ENCODE peak calls at places on chromosome 7, in four cellular contexts. B, P, L and R are unnamed samples.

GRCh38 chr7:83799333-83799732 is 150.4 kb upstream of the SEMA3E start:
- DNase-seq in B (no peak), P (no peak), L (no peak), R (no peak)

GRCh38 chr7:69517985-69518731 is 80.1 kb upstream of the AUTS2 start:
- DNase-seq in B (no peak), P (no peak), L (no peak), R (no peak)

GRCh38 chr7:123012435-123012834 is 16.9 kb upstream of the TAS2R16 start:
- DNase-seq in B (no peak), P (no peak), L (no peak), R (no peak)

GRCh38 chr7:6615853-6616555 is 594 bp downstream of the ZNF853 start:
- DNase-seq in B (no peak), P (no peak), L (peak; percentile 25), R (no peak)

GRCh38 chr7:128903621-128904361 is 6.7 kb downstream of the KCP start:
- DNase-seq in B (peak; percentile 14), P (no peak), L (no peak), R (no peak)

GRCh38 chr7:74000489-74001149 is 27.4 kb upstream of the ELN start:
- DNase-seq in B (no peak), P (no peak), L (no peak), R (no peak)

GRCh38 chr7:49845626-49846025 is 72.2 kb downstream of the VWC2 start:
- DNase-seq in B (no peak), P (no peak), L (no peak), R (no peak)

GRCh38 chr7:100957832-100958421 is 8.6 kb downstream of the MUC3A start:
- DNase-seq in B (no peak), P (no peak), L (no peak), R (no peak)

GRCh38 chr7:63012633-63013183 is 985.9 kb upstream of the ZNF722 start:
- DNase-seq in B (no peak), P (no peak), L (no peak), R (no peak)

GRCh38 chr7:22549667-22550513 is 49.9 kb upstream of the STEAP1B start:
- DNase-seq in B (no peak), P (no peak), L (peak; percentile 73), R (no peak)

GRCh38 chr7:155763721-155764431 is 48.4 kb downstream of the SHH start:
- DNase-seq in B (no peak), P (no peak), L (no peak), R (peak; percentile 63)

GRCh38 chr7:37096341-37096740 is 352.3 kb downstream of the ELMO1 start:
- DNase-seq in B (no peak), P (no peak), L (no peak), R (no peak)

GRCh38 chr7:15652776-15653290 is 33.6 kb downstream of the MEOX2 start:
- DNase-seq in B (no peak), P (no peak), L (no peak), R (no peak)

GRCh38 chr7:668139-668871 is 58.2 kb upstream of the DNAAF5 start:
- DNase-seq in B (no peak), P (peak; percentile 24), L (no peak), R (no peak)

GRCh38 chr7:15686209-15686956 is at the start of gene MEOX2:
- DNase-seq in B (peak; percentile 85), P (peak; percentile 86), L (no peak), R (no peak)

GRCh38 chr7:55120501-55121198 is 101.8 kb downstream of the EGFR start:
- DNase-seq in B (peak; percentile 88), P (no peak), L (no peak), R (no peak)

GRCh38 chr7:72438491-72438890 is 26.4 kb upstream of the CALN1 start:
- DNase-seq in B (no peak), P (no peak), L (no peak), R (no peak)

GRCh38 chr7:101893326-101894085 is 76.1 kb downstream of the CUX1 start:
- DNase-seq in B (no peak), P (no peak), L (no peak), R (no peak)

GRCh38 chr7:137919987-137920386 is 73.2 kb upstream of the DGKI start:
- DNase-seq in B (no peak), P (no peak), L (no peak), R (no peak)

GRCh38 chr7:128137096-128137655 is 103.9 kb upstream of the LEP start:
- DNase-seq in B (no peak), P (peak; percentile 40), L (no peak), R (peak; percentile 84)

GRCh38 chr7:94530114-94530513 is 20.5 kb downstream of the CASD1 start:
- DNase-seq in B (no peak), P (no peak), L (no peak), R (no peak)

GRCh38 chr7:1054438-1055083 is 10.2 kb downstream of the GPR146 start:
- DNase-seq in B (peak; percentile 75), P (no peak), L (no peak), R (no peak)

GRCh38 chr7:129163875-129164544 is 19.5 kb downstream of the TSPAN33 start:
- DNase-seq in B (no peak), P (peak; percentile 31), L (no peak), R (no peak)

GRCh38 chr7:74707216-74707615 is 49.7 kb downstream of the GTF2I start:
- DNase-seq in B (no peak), P (no peak), L (no peak), R (no peak)

GRCh38 chr7:117610390-117610789 is 130.6 kb downstream of the CFTR start:
- DNase-seq in B (no peak), P (no peak), L (no peak), R (no peak)

GRCh38 chr7:92767427-92767826 is 68.9 kb downstream of the CDK6 start:
- DNase-seq in B (no peak), P (no peak), L (no peak), R (no peak)

GRCh38 chr7:127920787-127921438 is 110.3 kb downstream of the LRRC4 start:
- DNase-seq in B (no peak), P (no peak), L (no peak), R (no peak)

GRCh38 chr7:111763221-111763791 is 201.0 kb upstream of the IMMP2L start:
- DNase-seq in B (no peak), P (no peak), L (no peak), R (peak; percentile 6)

GRCh38 chr7:73717991-73718405 is 1.5 kb downstream of the STX1A start:
- DNase-seq in B (peak; percentile 66), P (peak; percentile 53), L (no peak), R (peak; percentile 97)

GRCh38 chr7:158070222-158070920 is 517.3 kb downstream of the PTPRN2 start:
- DNase-seq in B (no peak), P (no peak), L (no peak), R (no peak)

GRCh38 chr7:27113991-27114866 is 11.7 kb upstream of the HOXA2 start:
- DNase-seq in B (no peak), P (no peak), L (no peak), R (no peak)